ENCODE peak calls at places on chromosomes 4 and X, in five cellular contexts. One of them, this sample, is unnamed. For H3K9me3, the result is how much of the 10 kb centered on the place peaks cover.

GRCh38 chr4:94827481-94828110 is 69.8 kb downstream of the BMPR1B start:
- DNase-seq in tibial nerve: no peak
- DNase-seq in stomach: no peak
- DNase-seq in K562: peak
- DNase-seq in A549: peak
- DNase-seq in this sample: no peak

GRCh38 chrX:56576721-56577120 is 13.3 kb downstream of the UBQLN2 start:
- DNase-seq in tibial nerve: no peak
- DNase-seq in stomach: no peak
- DNase-seq in K562: no peak
- DNase-seq in A549: no peak
- DNase-seq in this sample: no peak

GRCh38 chrX:119880552-119881437 is 9.2 kb downstream of the NDUFA1 start:
- DNase-seq in tibial nerve: no peak
- DNase-seq in stomach: no peak
- DNase-seq in K562: peak
- DNase-seq in A549: peak
- DNase-seq in this sample: no peak

GRCh38 chr4:153931804-153932203 is 142.9 kb upstream of the SFRP2 start:
- DNase-seq in tibial nerve: no peak
- DNase-seq in stomach: no peak
- DNase-seq in K562: no peak
- DNase-seq in A549: no peak
- DNase-seq in this sample: no peak

GRCh38 chr4:142473960-142474338 is 372.2 kb downstream of the INPP4B start:
- DNase-seq in tibial nerve: no peak
- DNase-seq in stomach: no peak
- DNase-seq in K562: no peak
- DNase-seq in A549: no peak
- DNase-seq in this sample: no peak

GRCh38 chrX:120109378-120109777 is 6.3 kb downstream of the RHOXF1 start:
- DNase-seq in tibial nerve: no peak
- DNase-seq in stomach: no peak
- DNase-seq in K562: no peak
- DNase-seq in A549: no peak
- DNase-seq in this sample: no peak

GRCh38 chr4:83644677-83645639 is 109.0 kb downstream of the GPAT3 start:
- DNase-seq in tibial nerve: no peak
- DNase-seq in stomach: no peak
- DNase-seq in K562: peak
- DNase-seq in A549: peak
- DNase-seq in this sample: no peak

GRCh38 chr4:84530449-84530848 is 31.4 kb upstream of the NKX6-1 start:
- DNase-seq in tibial nerve: no peak
- DNase-seq in stomach: no peak
- DNase-seq in K562: no peak
- DNase-seq in A549: no peak
- DNase-seq in this sample: no peak

GRCh38 chr4:26406346-26406975 is 83.8 kb downstream of the CCKAR start:
- DNase-seq in tibial nerve: no peak
- DNase-seq in stomach: no peak
- DNase-seq in K562: no peak
- DNase-seq in A549: no peak
- DNase-seq in this sample: no peak

GRCh38 chr4:2762048-2762447 is 5.9 kb upstream of the TNIP2 start:
- DNase-seq in tibial nerve: no peak
- DNase-seq in stomach: no peak
- DNase-seq in K562: no peak
- DNase-seq in A549: no peak
- DNase-seq in this sample: no peak

GRCh38 chrX:13087322-13088154 is 43.1 kb upstream of the FAM9C start:
- DNase-seq in tibial nerve: no peak
- DNase-seq in stomach: no peak
- DNase-seq in K562: no peak
- DNase-seq in A549: peak
- DNase-seq in this sample: no peak

GRCh38 chrX:118347131-118347530 is 1.2 kb downstream of the WDR44 start:
- DNase-seq in tibial nerve: no peak
- DNase-seq in stomach: no peak
- DNase-seq in K562: peak
- DNase-seq in A549: no peak
- DNase-seq in this sample: no peak

GRCh38 chr4:99875073-99875472 is 19.2 kb downstream of the LAMTOR3 start:
- DNase-seq in tibial nerve: no peak
- DNase-seq in stomach: no peak
- DNase-seq in K562: no peak
- DNase-seq in A549: no peak
- DNase-seq in this sample: no peak

GRCh38 chr4:36328130-36328529 is 46.7 kb downstream of the DTHD1 start:
- DNase-seq in tibial nerve: no peak
- DNase-seq in stomach: no peak
- DNase-seq in K562: no peak
- DNase-seq in A549: no peak
- DNase-seq in this sample: no peak

GRCh38 chr4:170109586-170110289 is 20.0 kb upstream of the AADAT start:
- DNase-seq in tibial nerve: no peak
- DNase-seq in stomach: no peak
- DNase-seq in K562: no peak
- DNase-seq in A549: no peak
- DNase-seq in this sample: no peak

GRCh38 chr4:120052840-120053239 is 13.8 kb downstream of the MAD2L1 start:
- DNase-seq in tibial nerve: peak
- DNase-seq in stomach: no peak
- DNase-seq in K562: no peak
- DNase-seq in A549: peak
- DNase-seq in this sample: no peak

GRCh38 chr4:7200801-7201200 is 8.5 kb downstream of the SORCS2 start:
- DNase-seq in tibial nerve: peak
- DNase-seq in stomach: no peak
- DNase-seq in K562: no peak
- DNase-seq in A549: no peak
- DNase-seq in this sample: no peak

GRCh38 chrX:20664774-20665173 is 398.1 kb upstream of the RPS6KA3 start:
- DNase-seq in tibial nerve: no peak
- DNase-seq in stomach: no peak
- DNase-seq in K562: no peak
- DNase-seq in A549: no peak
- DNase-seq in this sample: no peak

GRCh38 chr4:79088991-79089705 is 149.9 kb upstream of the PAQR3 start:
- DNase-seq in tibial nerve: no peak
- DNase-seq in stomach: no peak
- DNase-seq in K562: no peak
- DNase-seq in A549: no peak
- DNase-seq in this sample: no peak

GRCh38 chr4:73451404-73451803 is 15.4 kb downstream of the AFP start:
- DNase-seq in tibial nerve: no peak
- DNase-seq in stomach: no peak
- DNase-seq in K562: no peak
- DNase-seq in A549: peak
- DNase-seq in this sample: no peak

GRCh38 chr4:139265654-139266053 is 14.4 kb downstream of the MGARP start:
- DNase-seq in tibial nerve: no peak
- DNase-seq in stomach: no peak
- DNase-seq in K562: no peak
- DNase-seq in A549: no peak
- DNase-seq in this sample: no peak

GRCh38 chr4:181548873-181549541 is 694.2 kb upstream of the TENM3 start:
- DNase-seq in tibial nerve: no peak
- DNase-seq in stomach: no peak
- DNase-seq in K562: no peak
- DNase-seq in A549: peak
- DNase-seq in this sample: no peak

GRCh38 chr4:109873791-109874514 is 26.0 kb downstream of the LRIT3 start:
- DNase-seq in tibial nerve: no peak
- DNase-seq in stomach: no peak
- DNase-seq in K562: no peak
- DNase-seq in A549: no peak
- DNase-seq in this sample: no peak

GRCh38 chr4:21454831-21455230 is 493.7 kb downstream of the KCNIP4 start:
- DNase-seq in tibial nerve: no peak
- DNase-seq in stomach: no peak
- DNase-seq in K562: no peak
- DNase-seq in A549: no peak
- DNase-seq in this sample: no peak

GRCh38 chrX:18892881-18893280 is 91.0 kb downstream of the PHKA2 start:
- DNase-seq in tibial nerve: no peak
- DNase-seq in stomach: no peak
- DNase-seq in K562: no peak
- DNase-seq in A549: no peak
- DNase-seq in this sample: no peak

GRCh38 chrX:101229155-101229554 is 9.6 kb downstream of the DRP2 start:
- DNase-seq in tibial nerve: no peak
- DNase-seq in stomach: no peak
- DNase-seq in K562: no peak
- DNase-seq in A549: no peak
- DNase-seq in this sample: no peak

GRCh38 chrX:100895365-100896075 is 21.4 kb upstream of the NOX1 start:
- DNase-seq in tibial nerve: no peak
- DNase-seq in stomach: peak
- DNase-seq in K562: peak
- DNase-seq in A549: peak
- DNase-seq in this sample: no peak

GRCh38 chr4:113637363-113637762 is 124.2 kb downstream of the CAMK2D start:
- DNase-seq in tibial nerve: no peak
- DNase-seq in stomach: no peak
- DNase-seq in K562: no peak
- DNase-seq in A549: no peak
- DNase-seq in this sample: no peak

DNA sequence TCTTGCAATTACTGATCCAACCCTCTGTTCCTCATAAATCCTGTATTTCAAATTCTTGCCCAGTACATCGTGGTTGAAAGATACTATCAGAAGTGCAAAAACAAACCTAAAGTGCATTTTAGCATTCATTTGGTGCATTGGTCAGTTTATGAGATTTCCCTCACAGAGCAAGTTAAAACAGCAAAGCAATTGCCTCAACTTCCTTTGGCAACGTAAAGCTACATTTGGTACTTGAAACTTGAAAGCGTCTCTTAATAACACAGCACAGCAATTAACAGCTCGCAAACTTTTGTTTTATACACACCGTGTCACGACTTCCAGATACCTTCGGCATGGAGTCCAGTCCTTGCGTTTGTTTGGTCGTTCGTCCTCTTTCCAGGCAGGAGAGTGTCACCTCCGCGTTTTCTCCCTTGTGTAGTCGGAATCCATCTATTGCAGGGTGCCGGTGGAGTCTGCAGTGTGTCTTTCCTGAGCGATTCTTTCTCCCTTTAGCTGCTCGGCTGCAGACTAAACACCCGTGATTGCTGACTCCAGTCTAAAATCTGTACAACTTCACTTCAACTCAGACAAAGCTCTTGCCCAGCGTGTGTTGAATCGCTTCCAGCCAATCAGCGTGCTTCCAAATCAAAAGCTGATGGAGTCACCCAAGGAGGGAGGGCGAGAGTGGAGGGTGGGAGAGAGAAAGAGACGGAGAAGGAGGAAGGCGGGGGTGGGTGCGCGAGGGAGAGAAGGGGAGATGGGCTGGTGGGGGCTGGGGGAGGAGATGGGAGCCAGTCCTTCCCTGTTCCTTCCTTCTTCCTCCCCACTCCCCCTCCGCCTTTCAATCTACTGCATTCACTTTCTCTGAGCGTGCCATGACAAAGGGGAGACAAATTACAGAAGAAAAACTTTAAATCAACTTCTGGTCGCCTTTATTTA is at the start of gene PCDH18:
- DNase-seq in tibial nerve: peak
- DNase-seq in stomach: peak
- DNase-seq in K562: no peak
- DNase-seq in A549: no peak
- DNase-seq in this sample: peak
- TF ChIP-seq EP300 in tibial nerve: peak
- TF ChIP-seq EP300 in stomach: no peak
- TF ChIP-seq EP300 in K562: no peak
- TF ChIP-seq EP300 in A549: no peak
- TF ChIP-seq EP300 in this sample: no peak

GRCh38 chrX:145751943-145752342 is 65.7 kb upstream of the SLITRK2 start:
- DNase-seq in tibial nerve: no peak
- DNase-seq in stomach: no peak
- DNase-seq in K562: no peak
- DNase-seq in A549: no peak
- DNase-seq in this sample: no peak
- H3K9me3 ChIP-seq in tibial nerve: under half
- H3K9me3 ChIP-seq in stomach: under half
- H3K9me3 ChIP-seq in K562: under half
- H3K9me3 ChIP-seq in A549: under half
- H3K9me3 ChIP-seq in this sample: under half

DNA sequence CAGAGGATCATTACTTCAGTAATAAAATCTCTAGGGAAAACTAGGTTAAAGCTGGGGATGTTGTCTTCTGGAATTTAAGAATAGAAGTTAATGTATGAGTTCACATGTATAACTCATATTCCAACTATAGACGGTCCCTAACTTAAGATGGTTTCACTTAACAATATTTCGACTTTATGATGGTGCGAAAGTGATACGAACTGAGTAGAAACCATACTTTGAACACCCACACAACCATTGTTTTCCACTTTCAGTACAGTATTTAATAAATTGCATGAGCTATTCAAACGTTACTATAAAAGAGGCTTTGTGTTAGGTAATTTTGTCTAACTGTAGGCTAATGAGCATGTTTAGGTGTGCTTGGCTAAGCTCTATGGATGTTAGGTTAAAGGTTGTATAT is 38.7 kb downstream of the CCSER1 start:
- DNase-seq in tibial nerve: no peak
- DNase-seq in stomach: no peak
- DNase-seq in K562: no peak
- DNase-seq in A549: no peak
- DNase-seq in this sample: no peak
- TF ChIP-seq EP300 in tibial nerve: no peak
- TF ChIP-seq EP300 in stomach: no peak
- TF ChIP-seq EP300 in K562: no peak
- TF ChIP-seq EP300 in A549: no peak
- TF ChIP-seq EP300 in this sample: no peak

DNA sequence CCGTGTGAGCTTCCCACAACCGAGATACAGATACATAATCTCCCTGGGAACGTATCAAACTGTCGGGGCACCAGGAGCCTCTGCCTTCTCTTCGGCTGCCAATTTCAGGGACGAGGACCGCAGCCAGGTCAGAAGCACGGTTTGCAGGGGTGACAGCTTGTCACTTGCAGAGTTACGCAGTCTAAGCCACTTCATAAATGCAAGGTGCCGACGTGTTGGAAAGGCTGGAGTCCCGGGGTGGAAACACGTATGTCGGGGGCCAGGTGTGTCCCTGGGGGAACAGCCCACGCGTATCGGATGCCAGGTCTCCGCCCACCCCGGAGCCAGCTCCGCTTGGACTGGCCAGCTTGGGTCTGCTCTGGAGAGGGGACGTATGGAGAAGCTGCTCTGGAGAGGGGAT is 76.3 kb upstream of the SHOX start:
- DNase-seq in tibial nerve: no peak
- DNase-seq in stomach: no peak
- DNase-seq in K562: no peak
- DNase-seq in A549: no peak
- DNase-seq in this sample: peak
- H3K9me3 ChIP-seq in tibial nerve: under half
- H3K9me3 ChIP-seq in stomach: under half
- H3K9me3 ChIP-seq in K562: under half
- H3K9me3 ChIP-seq in A549: under half
- H3K9me3 ChIP-seq in this sample: under half

GRCh38 chr4:123418486-123418931 is 21.9 kb downstream of the SPRY1 start:
- DNase-seq in tibial nerve: no peak
- DNase-seq in stomach: peak
- DNase-seq in K562: no peak
- DNase-seq in A549: no peak
- DNase-seq in this sample: no peak
- TF ChIP-seq EP300 in tibial nerve: no peak
- TF ChIP-seq EP300 in stomach: no peak
- TF ChIP-seq EP300 in K562: no peak
- TF ChIP-seq EP300 in A549: no peak
- TF ChIP-seq EP300 in this sample: no peak

This sample was measured in esophagus muscularis mucosa.